ENCODE peak calls at places on chromosomes 2 and 18, in four cellular contexts. D, E, T and K are unnamed samples.

GRCh38 chr2:175366814-175367213 is 185.3 kb upstream of the ATP5MC3 start:
- DNase-seq in D (peak), E (peak), T (peak), K (peak)

GRCh38 chr2:230225486-230225885 is at the start of gene SP140:
- DNase-seq in D (no peak), E (no peak), T (peak), K (no peak)

GRCh38 chr2:20614201-20615045 is 36.5 kb downstream of the HS1BP3 start:
- DNase-seq in D (no peak), E (peak), T (no peak), K (no peak)

GRCh38 chr2:150924862-150925261 is 336.8 kb downstream of the RBM43 start:
- DNase-seq in D (no peak), E (no peak), T (no peak), K (no peak)

GRCh38 chr18:25187582-25188291 is 164.2 kb downstream of the ZNF521 start:
- DNase-seq in D (no peak), E (no peak), T (no peak), K (no peak)

GRCh38 chr2:1653137-1653789 is 91.1 kb downstream of the PXDN start:
- DNase-seq in D (no peak), E (no peak), T (no peak), K (no peak)

GRCh38 chr2:113157108-113157896 is 16.5 kb upstream of the PSD4 start:
- DNase-seq in D (peak), E (no peak), T (no peak), K (no peak)

GRCh38 chr2:33770023-33770422 is 170.9 kb upstream of the FAM98A start:
- DNase-seq in D (no peak), E (no peak), T (no peak), K (no peak)

GRCh38 chr2:135043345-135043744 is 3.9 kb downstream of the MAP3K19 start:
- DNase-seq in D (peak), E (no peak), T (no peak), K (no peak)

GRCh38 chr2:107588960-107589542 is 237.6 kb upstream of the RGPD4 start:
- DNase-seq in D (no peak), E (no peak), T (no peak), K (no peak)

GRCh38 chr2:202317080-202317859 is 51.7 kb downstream of the NOP58 start:
- DNase-seq in D (no peak), E (no peak), T (no peak), K (no peak)

GRCh38 chr2:72037322-72037721 is 110.3 kb downstream of the CYP26B1 start:
- DNase-seq in D (no peak), E (no peak), T (no peak), K (no peak)

GRCh38 chr2:112876257-112876970 is 34.6 kb upstream of the IL37 start:
- DNase-seq in D (no peak), E (no peak), T (no peak), K (no peak)

GRCh38 chr2:149613712-149614111 is 26.1 kb upstream of the MMADHC start:
- DNase-seq in D (no peak), E (no peak), T (no peak), K (no peak)

GRCh38 chr2:182870227-182870626 is 3.8 kb upstream of the FRZB start:
- DNase-seq in D (peak), E (peak), T (no peak), K (peak)

GRCh38 chr2:103252781-103253180 is 490.9 kb downstream of the TMEM182 start:
- DNase-seq in D (no peak), E (no peak), T (no peak), K (no peak)

GRCh38 chr2:30149513-30149912 is 2.7 kb downstream of the YPEL5 start:
- DNase-seq in D (no peak), E (peak), T (no peak), K (no peak)

GRCh38 chr18:24051256-24051947 is 36.8 kb downstream of the TTC39C start:
- DNase-seq in D (no peak), E (peak), T (peak), K (no peak)

GRCh38 chr2:160905862-160906261 is 254.4 kb upstream of the TANK start:
- DNase-seq in D (no peak), E (no peak), T (no peak), K (no peak)

GRCh38 chr2:36277146-36277808 is 78.3 kb upstream of the CRIM1 start:
- DNase-seq in D (no peak), E (no peak), T (no peak), K (peak)

GRCh38 chr2:238338710-238339394 is 18.5 kb downstream of the TRAF3IP1 start:
- DNase-seq in D (peak), E (no peak), T (no peak), K (no peak)

GRCh38 chr2:28664120-28664842 is 87.3 kb upstream of the PPP1CB start:
- DNase-seq in D (no peak), E (peak), T (no peak), K (no peak)

GRCh38 chr18:1104265-1104792 is 199.7 kb downstream of the ADCYAP1 start:
- DNase-seq in D (no peak), E (no peak), T (no peak), K (no peak)

GRCh38 chr2:71498261-71498701 is 44.9 kb downstream of the DYSF start:
- DNase-seq in D (no peak), E (peak), T (no peak), K (peak)

GRCh38 chr2:169038338-169038757 is 7.2 kb upstream of the ABCB11 start:
- DNase-seq in D (no peak), E (no peak), T (peak), K (peak)

GRCh38 chr18:33116376-33116775 is 324.1 kb downstream of the CCDC178 start:
- DNase-seq in D (no peak), E (no peak), T (no peak), K (no peak)

GRCh38 chr2:219335373-219335786 is 2.8 kb upstream of the RESP18 start:
- DNase-seq in D (no peak), E (no peak), T (no peak), K (no peak)

GRCh38 chr2:219418155-219418569 is at the start of gene DES:
- DNase-seq in D (no peak), E (no peak), T (no peak), K (no peak)

GRCh38 chr2:65416321-65416720 is 16.1 kb downstream of the SPRED2 start:
- DNase-seq in D (no peak), E (no peak), T (no peak), K (no peak)

GRCh38 chr18:51957001-51957400 is 383.0 kb upstream of the DCC start:
- DNase-seq in D (no peak), E (no peak), T (no peak), K (no peak)

GRCh38 chr2:11073251-11073650 is 82.0 kb upstream of the SLC66A3 start:
- DNase-seq in D (peak), E (peak), T (no peak), K (no peak)

GRCh38 chr2:1081411-1082225 is 131.0 kb downstream of the SNTG2 start:
- DNase-seq in D (no peak), E (no peak), T (no peak), K (no peak)

GRCh38 chr18:51463483-51464136 is 266.1 kb upstream of the MEX3C start:
- DNase-seq in D (no peak), E (no peak), T (no peak), K (no peak)

GRCh38 chr2:190927257-190927656 is 46.6 kb downstream of the GLS start:
- DNase-seq in D (no peak), E (no peak), T (no peak), K (no peak)

GRCh38 chr2:25375371-25375988 is 33.8 kb upstream of the DNMT3A start:
- DNase-seq in D (no peak), E (no peak), T (no peak), K (no peak)

GRCh38 chr2:31318360-31319336 is 84.7 kb downstream of the EHD3 start:
- DNase-seq in D (no peak), E (no peak), T (peak), K (no peak)

GRCh38 chr2:158668394-158668793 is 126.7 kb upstream of the DAPL1 start:
- DNase-seq in D (no peak), E (no peak), T (no peak), K (no peak)

GRCh38 chr2:16295891-16296290 is 355.5 kb downstream of the MYCN start:
- DNase-seq in D (no peak), E (no peak), T (no peak), K (no peak)

GRCh38 chr2:232493701-232494426 is 6.2 kb upstream of the ECEL1 start:
- DNase-seq in D (no peak), E (no peak), T (no peak), K (no peak)

GRCh38 chr2:222864296-222864695 is 3.5 kb downstream of the ACSL3 start:
- DNase-seq in D (no peak), E (peak), T (no peak), K (peak)

GRCh38 chr2:129791651-129792050 is 187.8 kb upstream of the RAB6C start:
- DNase-seq in D (no peak), E (no peak), T (no peak), K (no peak)

GRCh38 chr2:129794517-129794916 is 184.9 kb upstream of the RAB6C start:
- DNase-seq in D (no peak), E (no peak), T (no peak), K (no peak)

GRCh38 chr2:129796216-129796615 is 183.2 kb upstream of the RAB6C start:
- DNase-seq in D (no peak), E (no peak), T (no peak), K (no peak)

GRCh38 chr2:129794116-129794515 is 185.3 kb upstream of the RAB6C start:
- DNase-seq in D (no peak), E (no peak), T (no peak), K (no peak)

DNA sequence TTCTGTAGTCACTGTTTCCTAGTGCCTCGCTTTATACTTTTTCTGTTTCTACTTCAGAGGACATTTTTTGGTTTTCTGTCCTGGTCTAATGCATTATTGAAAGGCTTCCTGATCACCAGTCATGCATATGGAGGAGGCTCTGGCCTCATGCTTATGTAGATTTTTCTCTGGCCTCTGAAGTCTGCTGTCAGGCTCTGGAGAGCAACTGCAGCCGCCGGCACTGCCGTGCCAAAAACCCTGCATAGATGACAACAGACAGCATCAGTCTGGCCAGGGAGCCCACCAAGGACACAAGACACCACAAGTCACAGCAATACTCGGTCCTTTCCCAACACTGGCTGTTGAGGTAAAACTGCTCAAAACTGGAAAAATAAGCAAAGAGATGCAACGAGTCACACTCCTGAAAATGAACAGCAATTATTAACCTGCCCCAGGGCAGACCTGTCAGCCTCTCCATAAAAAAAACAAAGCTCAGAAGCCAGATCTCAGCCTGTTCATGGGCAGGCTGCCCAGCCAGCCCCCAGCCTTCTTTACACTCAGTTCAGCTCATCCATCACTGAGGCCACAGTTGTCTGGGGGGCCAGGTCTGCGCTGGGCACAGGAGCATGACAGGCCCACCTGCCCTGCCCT is 186.0 kb upstream of the RAB6C start:
- DNase-seq in D (no peak), E (no peak), T (no peak), K (no peak)
- TF ChIP-seq CHD4 in D (no peak), E (no peak), T (no peak), K (no peak)

GRCh38 chr18:48195782-48196181 is 213.4 kb downstream of the ZBTB7C start:
- DNase-seq in D (no peak), E (no peak), T (no peak), K (no peak)

GRCh38 chr18:48192542-48192941 is 216.6 kb downstream of the ZBTB7C start:
- DNase-seq in D (no peak), E (no peak), T (no peak), K (no peak)

GRCh38 chr18:48194787-48195186 is 214.4 kb downstream of the ZBTB7C start:
- DNase-seq in D (no peak), E (no peak), T (no peak), K (no peak)

GRCh38 chr18:48191494-48191893 is 217.7 kb downstream of the ZBTB7C start:
- DNase-seq in D (no peak), E (no peak), T (no peak), K (no peak)

GRCh38 chr18:48193521-48194251 is 215.5 kb downstream of the ZBTB7C start:
- DNase-seq in D (no peak), E (no peak), T (no peak), K (no peak)
- H3K4me2 ChIP-seq in D (no peak), E (no peak), T (no peak), K (no peak)

GRCh38 chr2:140863713-140864112 is 1267.1 kb downstream of the LRP1B start:
- DNase-seq in D (no peak), E (peak), T (peak), K (peak)
- TF ChIP-seq CTCF in D (peak), E (peak), T (peak), K (peak)

GRCh38 chr2:86256300-86256699 is 57.0 kb downstream of the MRPL35 start:
- DNase-seq in D (no peak), E (no peak), T (no peak), K (no peak)

GRCh38 chr2:86251840-86252266 is 52.6 kb downstream of the MRPL35 start:
- DNase-seq in D (no peak), E (peak), T (no peak), K (no peak)

GRCh38 chr2:86256982-86257381 is 57.7 kb downstream of the MRPL35 start:
- DNase-seq in D (no peak), E (no peak), T (no peak), K (no peak)

GRCh38 chr2:86253424-86253823 is 54.2 kb downstream of the MRPL35 start:
- DNase-seq in D (no peak), E (no peak), T (no peak), K (no peak)

DNA sequence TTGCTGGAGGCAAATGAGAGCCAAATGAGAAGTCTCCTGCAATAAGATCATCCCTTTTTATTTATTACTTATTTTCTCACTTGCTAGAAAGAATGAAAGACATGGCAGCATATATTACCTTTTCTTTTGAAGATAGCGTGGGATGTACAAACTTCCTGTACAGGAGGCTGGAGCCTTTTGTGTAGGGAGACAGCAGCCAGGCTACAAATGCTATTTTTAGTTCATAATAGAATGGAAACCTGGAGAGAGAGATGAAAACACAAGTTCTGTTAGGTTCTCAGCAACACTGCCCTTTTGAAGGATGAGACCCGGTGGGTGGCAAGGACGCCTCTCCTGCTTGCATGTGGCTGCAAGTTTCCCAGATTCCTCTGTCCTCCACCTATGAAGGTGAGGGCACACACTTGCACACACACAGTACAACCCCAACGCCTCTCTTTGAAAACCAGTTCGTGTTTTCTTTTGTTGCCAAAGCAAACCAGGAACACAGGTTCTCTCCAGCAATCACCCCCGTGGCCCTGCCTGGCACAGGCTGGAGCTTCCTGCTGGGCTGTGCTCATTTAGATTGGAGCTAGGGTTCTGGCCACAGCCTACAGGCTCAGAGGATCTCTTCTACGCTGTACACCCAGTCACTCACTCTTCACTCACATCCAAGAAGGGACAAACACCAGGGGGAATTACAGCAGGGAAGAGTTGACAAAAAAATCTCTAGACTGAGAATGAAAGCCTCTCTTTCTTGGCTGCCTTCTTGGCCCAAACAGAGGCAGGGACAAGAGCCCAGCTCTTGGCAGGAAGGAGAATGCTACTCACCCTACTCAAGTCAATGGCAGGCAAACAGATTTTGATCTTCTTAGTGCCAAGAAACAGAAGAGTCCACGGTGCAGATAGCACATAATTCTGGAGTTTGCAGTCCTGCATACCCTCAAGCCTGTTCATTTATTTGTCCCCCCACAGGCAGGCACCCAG is 55.6 kb downstream of the MRPL35 start:
- DNase-seq in D (no peak), E (no peak), T (no peak), K (peak)
- TF ChIP-seq CHD4 in D (no peak), E (no peak), T (no peak), K (no peak)

DNA sequence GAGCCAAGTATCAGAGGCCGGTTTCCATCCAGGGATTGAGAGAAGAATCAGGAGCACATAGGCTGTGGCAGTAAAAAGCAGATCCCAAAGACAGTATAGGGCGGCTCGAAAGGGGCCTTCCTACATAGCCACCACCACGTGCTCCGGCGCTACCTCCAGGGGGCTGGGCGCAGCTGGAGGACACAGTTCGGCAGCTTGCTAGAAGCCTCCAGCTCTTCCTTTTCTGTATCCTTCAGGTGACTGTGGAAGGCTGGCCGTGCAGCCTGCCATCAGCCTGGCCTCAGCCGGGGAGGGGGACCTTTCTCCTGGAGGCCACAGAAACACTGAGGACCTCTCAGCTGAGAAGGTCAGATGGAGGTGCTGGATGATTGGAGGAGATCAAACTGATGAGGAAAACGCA is 183.6 kb upstream of the GLI2 start:
- DNase-seq in D (no peak), E (no peak), T (no peak), K (no peak)
- H3K4me2 ChIP-seq in D (no peak), E (peak), T (no peak), K (peak)

GRCh38 chr18:22223961-22224322 is 54.6 kb downstream of the GATA6 start:
- DNase-seq in D (no peak), E (no peak), T (no peak), K (no peak)

GRCh38 chr18:22221350-22221749 is 52.0 kb downstream of the GATA6 start:
- DNase-seq in D (no peak), E (no peak), T (no peak), K (no peak)

GRCh38 chr18:22223263-22223960 is 54.0 kb downstream of the GATA6 start:
- DNase-seq in D (peak), E (peak), T (no peak), K (peak)

GRCh38 chr18:22224339-22224738 is 55.0 kb downstream of the GATA6 start:
- DNase-seq in D (no peak), E (no peak), T (no peak), K (no peak)

GRCh38 chr18:22219568-22220355 is 50.4 kb downstream of the GATA6 start:
- DNase-seq in D (no peak), E (no peak), T (no peak), K (no peak)
- TF ChIP-seq CTCF in D (no peak), E (peak), T (no peak), K (peak)

GRCh38 chr2:54610700-54611099 is 112.8 kb upstream of the EML6 start:
- DNase-seq in D (no peak), E (no peak), T (no peak), K (no peak)
- TF ChIP-seq CHD4 in D (no peak), E (no peak), T (no peak), K (no peak)

DNA sequence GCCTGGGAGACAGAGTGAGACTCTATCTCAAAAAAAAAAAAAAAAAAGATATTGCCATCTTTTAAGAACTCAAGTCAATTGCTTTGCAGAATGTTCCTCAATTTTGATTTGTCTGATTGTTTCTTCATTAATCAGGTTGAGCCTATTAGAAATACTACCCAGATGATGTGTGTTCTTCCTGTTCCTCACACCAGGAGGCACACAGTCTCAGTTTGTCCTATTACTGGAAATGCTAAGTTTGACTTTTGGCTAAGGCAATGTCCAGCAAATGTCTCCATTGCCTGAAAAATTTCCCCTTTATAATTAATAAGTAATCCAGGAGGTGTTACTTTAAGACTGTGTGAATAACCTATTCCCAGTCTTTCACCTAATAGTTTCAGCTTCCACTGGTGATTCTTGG is 28.4 kb downstream of the BOLA3 start:
- DNase-seq in D (no peak), E (no peak), T (no peak), K (no peak)
- H3K4me2 ChIP-seq in D (peak), E (peak), T (peak), K (peak)

GRCh38 chr2:44291281-44292248 is 16.3 kb downstream of the SLC3A1 start:
- DNase-seq in D (no peak), E (peak), T (no peak), K (peak)
- TF ChIP-seq CTCF in D (peak), E (peak), T (peak), K (peak)